ENCODE peak calls at places on chromosome 12, in six cellular contexts. One of them, this sample, is unnamed.

GRCh38 chr12:110739894-110740293 is 2.8 kb downstream of the PPP1CC start:
- DNase-seq in IMR-90: peak; percentile 35
- DNase-seq in pancreas: no peak
- DNase-seq in uterus: no peak
- DNase-seq in A549: no peak
- DNase-seq in lower lobe of right lung: no peak
- DNase-seq in this sample: no peak

GRCh38 chr12:67276469-67276868 is 7.3 kb downstream of the CAND1 start:
- DNase-seq in A549: no peak
- DNase-seq in pancreas: no peak
- DNase-seq in IMR-90: peak; percentile 57
- DNase-seq in uterus: no peak
- DNase-seq in lower lobe of right lung: no peak
- DNase-seq in this sample: peak; percentile 51

GRCh38 chr12:124625867-124626675 is 58.7 kb upstream of the NCOR2 start:
- DNase-seq in IMR-90: peak; percentile 53
- DNase-seq in lower lobe of right lung: peak; percentile 90
- DNase-seq in uterus: peak; percentile 72
- DNase-seq in pancreas: peak; percentile 50
- DNase-seq in A549: peak; percentile 87
- DNase-seq in this sample: peak; percentile 74

GRCh38 chr12:15532364-15532977 is 210.2 kb downstream of the PTPRO start:
- DNase-seq in uterus: no peak
- DNase-seq in lower lobe of right lung: no peak
- DNase-seq in pancreas: no peak
- DNase-seq in A549: peak; percentile 73
- DNase-seq in IMR-90: peak; percentile 77
- DNase-seq in this sample: peak; percentile 87

GRCh38 chr12:52171950-52172512 is 19.8 kb downstream of the KRT80 start:
- DNase-seq in pancreas: peak; percentile 85
- DNase-seq in uterus: no peak
- DNase-seq in A549: peak; percentile 87
- DNase-seq in IMR-90: peak; percentile 68
- DNase-seq in lower lobe of right lung: peak; percentile 65
- DNase-seq in this sample: no peak

GRCh38 chr12:28974166-28974565 is 174.9 kb upstream of the FAR2 start:
- DNase-seq in lower lobe of right lung: no peak
- DNase-seq in pancreas: no peak
- DNase-seq in uterus: no peak
- DNase-seq in A549: no peak
- DNase-seq in IMR-90: peak; percentile 73
- DNase-seq in this sample: peak; percentile 25

GRCh38 chr12:68807576-68808387 is at the start of gene MDM2:
- DNase-seq in uterus: peak; percentile 95
- DNase-seq in pancreas: peak; percentile 99
- DNase-seq in IMR-90: peak; percentile 81
- DNase-seq in lower lobe of right lung: peak; percentile 98
- DNase-seq in A549: peak; percentile 97
- DNase-seq in this sample: peak; percentile 89

GRCh38 chr12:15608406-15608805 is 180.8 kb downstream of the EPS8 start:
- DNase-seq in A549: no peak
- DNase-seq in pancreas: no peak
- DNase-seq in uterus: no peak
- DNase-seq in IMR-90: no peak
- DNase-seq in lower lobe of right lung: no peak
- DNase-seq in this sample: no peak

GRCh38 chr12:2183556-2184541 is 131.1 kb downstream of the CACNA1C start:
- DNase-seq in uterus: peak; percentile 54
- DNase-seq in A549: peak; percentile 13
- DNase-seq in IMR-90: peak; percentile 75
- DNase-seq in pancreas: no peak
- DNase-seq in lower lobe of right lung: no peak
- DNase-seq in this sample: peak; percentile 75

GRCh38 chr12:129570796-129571400 is 332.9 kb downstream of the TMEM132D start:
- DNase-seq in lower lobe of right lung: no peak
- DNase-seq in pancreas: no peak
- DNase-seq in A549: no peak
- DNase-seq in IMR-90: no peak
- DNase-seq in uterus: no peak
- DNase-seq in this sample: no peak

GRCh38 chr12:82524020-82524419 is 162.7 kb upstream of the TMTC2 start:
- DNase-seq in IMR-90: no peak
- DNase-seq in pancreas: no peak
- DNase-seq in A549: peak; percentile 29
- DNase-seq in uterus: no peak
- DNase-seq in lower lobe of right lung: no peak
- DNase-seq in this sample: no peak

GRCh38 chr12:13044002-13044858 is at the start of gene FAM234B:
- DNase-seq in uterus: peak; percentile 84
- DNase-seq in pancreas: peak; percentile 94
- DNase-seq in IMR-90: peak; percentile 62
- DNase-seq in A549: peak; percentile 74
- DNase-seq in lower lobe of right lung: peak; percentile 87
- DNase-seq in this sample: peak; percentile 51

GRCh38 chr12:125331342-125332052 is 266.3 kb downstream of the AACS start:
- DNase-seq in uterus: no peak
- DNase-seq in IMR-90: no peak
- DNase-seq in lower lobe of right lung: no peak
- DNase-seq in pancreas: no peak
- DNase-seq in A549: no peak
- DNase-seq in this sample: no peak

GRCh38 chr12:124165695-124166094 is 129.2 kb upstream of the RFLNA start:
- DNase-seq in uterus: no peak
- DNase-seq in IMR-90: no peak
- DNase-seq in lower lobe of right lung: no peak
- DNase-seq in pancreas: no peak
- DNase-seq in A549: no peak
- DNase-seq in this sample: no peak

GRCh38 chr12:104699489-104700194 is 242.9 kb downstream of the CHST11 start:
- DNase-seq in pancreas: no peak
- DNase-seq in IMR-90: peak; percentile 13
- DNase-seq in uterus: no peak
- DNase-seq in lower lobe of right lung: no peak
- DNase-seq in A549: no peak
- DNase-seq in this sample: no peak

GRCh38 chr12:26821212-26821701 is 11.7 kb downstream of the ITPR2 start:
- DNase-seq in pancreas: no peak
- DNase-seq in uterus: no peak
- DNase-seq in lower lobe of right lung: no peak
- DNase-seq in IMR-90: peak; percentile 23
- DNase-seq in A549: no peak
- DNase-seq in this sample: peak; percentile 54

GRCh38 chr12:56991319-56991906 is 14.9 kb downstream of the ZBTB39 start:
- DNase-seq in IMR-90: no peak
- DNase-seq in lower lobe of right lung: peak; percentile 55
- DNase-seq in A549: no peak
- DNase-seq in pancreas: no peak
- DNase-seq in uterus: no peak
- DNase-seq in this sample: no peak

GRCh38 chr12:132161046-132161781 is 17.0 kb downstream of the NOC4L start:
- DNase-seq in A549: peak; percentile 78
- DNase-seq in IMR-90: peak; percentile 10
- DNase-seq in pancreas: no peak
- DNase-seq in lower lobe of right lung: no peak
- DNase-seq in uterus: no peak
- DNase-seq in this sample: peak; percentile 27

GRCh38 chr12:4796218-4796617 is 76.0 kb downstream of the GALNT8 start:
- DNase-seq in A549: no peak
- DNase-seq in uterus: no peak
- DNase-seq in pancreas: no peak
- DNase-seq in IMR-90: no peak
- DNase-seq in lower lobe of right lung: no peak
- DNase-seq in this sample: no peak

GRCh38 chr12:82841379-82841778 is 154.7 kb downstream of the TMTC2 start:
- DNase-seq in pancreas: no peak
- DNase-seq in A549: no peak
- DNase-seq in uterus: no peak
- DNase-seq in lower lobe of right lung: no peak
- DNase-seq in IMR-90: no peak
- DNase-seq in this sample: no peak

GRCh38 chr12:22410497-22410896 is 76.0 kb upstream of the ST8SIA1 start:
- DNase-seq in lower lobe of right lung: no peak
- DNase-seq in pancreas: no peak
- DNase-seq in IMR-90: no peak
- DNase-seq in A549: no peak
- DNase-seq in uterus: no peak
- DNase-seq in this sample: no peak

GRCh38 chr12:111417784-111418593 is 12.3 kb downstream of the SH2B3 start:
- DNase-seq in pancreas: peak; percentile 60
- DNase-seq in IMR-90: no peak
- DNase-seq in lower lobe of right lung: no peak
- DNase-seq in A549: no peak
- DNase-seq in uterus: no peak
- DNase-seq in this sample: no peak

GRCh38 chr12:80849367-80849766 is 88.4 kb downstream of the LIN7A start:
- DNase-seq in lower lobe of right lung: no peak
- DNase-seq in IMR-90: no peak
- DNase-seq in A549: no peak
- DNase-seq in pancreas: no peak
- DNase-seq in uterus: no peak
- DNase-seq in this sample: no peak

GRCh38 chr12:57839996-57840395 is 6.5 kb downstream of the CTDSP2 start:
- DNase-seq in uterus: no peak
- DNase-seq in IMR-90: no peak
- DNase-seq in pancreas: no peak
- DNase-seq in A549: no peak
- DNase-seq in lower lobe of right lung: no peak
- DNase-seq in this sample: no peak

GRCh38 chr12:130552483-130552996 is 163.6 kb downstream of the RIMBP2 start:
- DNase-seq in uterus: no peak
- DNase-seq in lower lobe of right lung: no peak
- DNase-seq in pancreas: no peak
- DNase-seq in IMR-90: no peak
- DNase-seq in A549: no peak
- DNase-seq in this sample: no peak

GRCh38 chr12:115922952-115923564 is 354.4 kb downstream of the MED13L start:
- DNase-seq in lower lobe of right lung: no peak
- DNase-seq in pancreas: no peak
- DNase-seq in uterus: no peak
- DNase-seq in IMR-90: no peak
- DNase-seq in A549: peak; percentile 53
- DNase-seq in this sample: no peak

GRCh38 chr12:3680919-3681594 is 71.9 kb downstream of the CRACR2A start:
- DNase-seq in IMR-90: no peak
- DNase-seq in A549: no peak
- DNase-seq in lower lobe of right lung: no peak
- DNase-seq in pancreas: no peak
- DNase-seq in uterus: peak; percentile 40
- DNase-seq in this sample: peak; percentile 25

GRCh38 chr12:114403044-114403689 is 2.8 kb downstream of the TBX5 start:
- DNase-seq in lower lobe of right lung: no peak
- DNase-seq in A549: no peak
- DNase-seq in IMR-90: peak; percentile 69
- DNase-seq in pancreas: no peak
- DNase-seq in uterus: no peak
- DNase-seq in this sample: peak; percentile 80
- TF ChIP-seq CTCF in lower lobe of right lung: no peak
- TF ChIP-seq CTCF in A549: no peak
- TF ChIP-seq CTCF in IMR-90: peak; percentile 38
- TF ChIP-seq CTCF in pancreas: no peak
- TF ChIP-seq CTCF in uterus: no peak
- TF ChIP-seq CTCF in this sample: peak; percentile 35

GRCh38 chr12:121238604-121239334 is 28.8 kb downstream of the P2RX4 start:
- DNase-seq in pancreas: no peak
- DNase-seq in uterus: no peak
- DNase-seq in lower lobe of right lung: no peak
- DNase-seq in IMR-90: no peak
- DNase-seq in A549: no peak
- DNase-seq in this sample: no peak

GRCh38 chr12:121241203-121241970 is 31.5 kb downstream of the P2RX4 start:
- DNase-seq in uterus: peak; percentile 49
- DNase-seq in A549: no peak
- DNase-seq in pancreas: no peak
- DNase-seq in IMR-90: no peak
- DNase-seq in lower lobe of right lung: no peak
- DNase-seq in this sample: peak; percentile 33

GRCh38 chr12:121239335-121239678 is 29.4 kb downstream of the P2RX4 start:
- DNase-seq in lower lobe of right lung: no peak
- DNase-seq in A549: no peak
- DNase-seq in pancreas: no peak
- DNase-seq in IMR-90: no peak
- DNase-seq in uterus: no peak
- DNase-seq in this sample: no peak

GRCh38 chr12:121240484-121241202 is 30.7 kb downstream of the P2RX4 start:
- DNase-seq in A549: no peak
- DNase-seq in IMR-90: no peak
- DNase-seq in uterus: peak; percentile 95
- DNase-seq in lower lobe of right lung: peak; percentile 83
- DNase-seq in pancreas: no peak
- DNase-seq in this sample: peak; percentile 75

DNA sequence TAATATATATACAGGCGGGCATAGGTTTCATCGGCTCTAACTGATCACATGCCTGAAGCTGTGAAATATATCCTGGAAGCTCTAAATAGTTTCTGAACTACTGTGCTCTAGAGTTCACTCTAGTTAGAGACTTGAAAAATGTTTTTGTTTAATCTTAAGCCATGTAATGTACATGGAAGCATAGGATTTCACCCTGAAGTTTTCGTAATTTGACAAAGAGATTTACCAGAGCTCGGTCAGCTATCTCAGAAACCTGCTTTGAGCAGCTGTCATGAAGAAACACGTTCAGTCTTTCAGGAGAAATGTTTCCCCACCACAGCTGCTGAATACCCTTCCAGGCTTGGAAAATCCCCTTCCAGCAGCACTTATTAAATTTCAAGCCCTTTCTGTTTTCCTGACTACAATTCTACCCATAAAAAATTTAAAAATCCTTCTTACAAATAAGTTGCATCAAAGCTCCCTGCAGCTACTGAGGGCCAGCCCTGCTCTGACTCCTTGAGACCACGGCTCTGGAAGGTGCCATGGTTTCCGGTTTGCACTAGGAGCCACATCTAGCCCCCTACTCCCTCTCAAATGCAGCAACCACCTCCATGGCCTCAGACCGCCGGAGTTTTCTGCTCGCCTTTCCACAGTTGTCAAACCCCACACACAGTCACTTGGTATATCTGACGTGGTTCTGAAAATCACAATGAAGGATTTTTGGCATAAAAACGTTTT is 29.9 kb downstream of the P2RX4 start:
- DNase-seq in pancreas: no peak
- DNase-seq in lower lobe of right lung: no peak
- DNase-seq in uterus: no peak
- DNase-seq in A549: no peak
- DNase-seq in IMR-90: no peak
- DNase-seq in this sample: peak; percentile 56
- H3K4me3 ChIP-seq in pancreas: no peak overlapping the region
- H3K4me3 ChIP-seq in lower lobe of right lung: peak overlapping the region; percentile 29
- H3K4me3 ChIP-seq in uterus: peak overlapping the region; percentile 33
- H3K4me3 ChIP-seq in A549: no peak overlapping the region
- H3K4me3 ChIP-seq in IMR-90: no peak overlapping the region
- H3K4me3 ChIP-seq in this sample: no peak overlapping the region

GRCh38 chr12:20369164-20370000 is 1.0 kb downstream of the PDE3A start:
- DNase-seq in lower lobe of right lung: peak; percentile 59
- DNase-seq in uterus: peak; percentile 71
- DNase-seq in A549: peak; percentile 75
- DNase-seq in IMR-90: peak; percentile 39
- DNase-seq in pancreas: peak; percentile 86
- DNase-seq in this sample: peak; percentile 44
- TF ChIP-seq CTCF in lower lobe of right lung: no peak
- TF ChIP-seq CTCF in uterus: peak; percentile 31
- TF ChIP-seq CTCF in A549: no peak
- TF ChIP-seq CTCF in IMR-90: no peak
- TF ChIP-seq CTCF in pancreas: no peak
- TF ChIP-seq CTCF in this sample: no peak

GRCh38 chr12:6715130-6715529 is 8.7 kb upstream of the COPS7A start:
- DNase-seq in lower lobe of right lung: no peak
- DNase-seq in pancreas: no peak
- DNase-seq in uterus: no peak
- DNase-seq in IMR-90: no peak
- DNase-seq in A549: no peak
- DNase-seq in this sample: no peak
- H3K4me3 ChIP-seq in lower lobe of right lung: no peak overlapping the region
- H3K4me3 ChIP-seq in pancreas: no peak overlapping the region
- H3K4me3 ChIP-seq in uterus: no peak overlapping the region
- H3K4me3 ChIP-seq in IMR-90: no peak overlapping the region
- H3K4me3 ChIP-seq in A549: no peak overlapping the region
- H3K4me3 ChIP-seq in this sample: no peak overlapping the region